ENCODE peak calls at places on chromosomes 13 and 19, in nine cellular contexts. Z is GOT3; E is DMS153; T is ascending aorta; S is left lobe of liver; W is posterior cingulate gyrus; X is HFFc6; N is NCI-H1436; F is stimulated activated naive B cell treated with anti-CD40 and anti-IgM and Interleukin-4, amounts not matched to agents 10 μg/mL and 1 μg/mL and 100 μg/mL, for 72 hours. H is an unnamed sample.

GRCh38 chr19:3766520-3766919 is 4.0 kb downstream of the MRPL54 start:
- DNase-seq in F (no peak), Z (no peak), E (no peak), X (no peak), N (no peak), W (no peak), S (no peak), T (no peak), H (no peak)

GRCh38 chr19:55315956-55316525 is 9.1 kb downstream of the TMEM150B start:
- DNase-seq in F (no peak), T (no peak), Z (no peak), E (no peak), W (no peak), X (no peak), S (no peak), N (no peak), H (no peak)

GRCh38 chr19:38675611-38676010 is 28.2 kb downstream of the ACTN4 start:
- DNase-seq in E (no peak), X (no peak), F (peak; percentile 34), W (peak; percentile 76), N (no peak), S (no peak), T (no peak), Z (no peak), H (no peak)

GRCh38 chr19:19627716-19628498 is at the start of gene LPAR2:
- DNase-seq in W (no peak), X (no peak), Z (no peak), T (no peak), S (no peak), F (peak; percentile 53), N (peak; percentile 67), E (peak; percentile 48), H (peak; percentile 76)

GRCh38 chr13:107348471-107348870 is 780.5 kb upstream of the ARGLU1 start:
- DNase-seq in W (no peak), S (no peak), Z (no peak), X (no peak), E (no peak), F (no peak), T (no peak), N (no peak), H (no peak)

GRCh38 chr13:48976677-48977625 is 1.2 kb downstream of the FNDC3A start:
- DNase-seq in T (no peak), X (peak; percentile 15), W (peak; percentile 80), E (peak; percentile 79), F (no peak), N (no peak), S (peak; percentile 93), Z (no peak), H (no peak)

GRCh38 chr19:2569596-2570465 is 93.9 kb downstream of the GADD45B start:
- DNase-seq in S (no peak), E (no peak), W (peak; percentile 66), Z (no peak), T (no peak), N (no peak), F (no peak), X (no peak), H (no peak)

GRCh38 chr13:35860661-35861060 is 270.5 kb downstream of the DCLK1 start:
- DNase-seq in F (no peak), T (no peak), S (no peak), W (no peak), N (no peak), Z (no peak), X (no peak), E (no peak), H (no peak)

GRCh38 chr19:35055715-35056179 is 14.2 kb downstream of the HPN start:
- DNase-seq in X (no peak), T (no peak), N (no peak), F (no peak), E (no peak), S (no peak), Z (no peak), W (peak; percentile 80), H (peak; percentile 83)

GRCh38 chr19:51467864-51468544 is 9.8 kb upstream of the SIGLEC8 start:
- DNase-seq in S (no peak), F (no peak), N (no peak), X (no peak), W (no peak), E (no peak), Z (no peak), T (no peak), H (no peak)

GRCh38 chr19:41795031-41795461 is 1.3 kb upstream of the CEACAM3 start:
- DNase-seq in N (peak; percentile 82), X (peak; percentile 46), F (peak; percentile 48), S (no peak), W (no peak), T (no peak), E (peak; percentile 51), Z (no peak), H (peak; percentile 76)

H was measured in WTC11.